ENCODE peak calls at places on chromosome 7, in four cellular contexts. Z is HCT116, O is IMR-90, C is fibroblast of lung. L is an unnamed sample.

GRCh38 chr7:7911756-7912155 is 56.8 kb upstream of the GLCCI1 start:
- DNase-seq in Z (no peak), O (no peak), C (no peak), L (no peak)

GRCh38 chr7:55180821-55181542 is 162.2 kb downstream of the EGFR start:
- DNase-seq in Z (no peak), O (no peak), C (no peak), L (no peak)

GRCh38 chr7:23234569-23235296 is 11.8 kb upstream of the GPNMB start:
- DNase-seq in Z (no peak), O (no peak), C (no peak), L (no peak)

GRCh38 chr7:31850601-31851000 is 163.6 kb downstream of the PPP1R17 start:
- DNase-seq in Z (no peak), O (peak), C (no peak), L (no peak)

GRCh38 chr7:9776900-9777299 is 1196.8 kb upstream of the PHF14 start:
- DNase-seq in Z (no peak), O (no peak), C (no peak), L (no peak)

GRCh38 chr7:94378396-94378795 is 16.3 kb upstream of the COL1A2 start:
- DNase-seq in Z (no peak), O (no peak), C (no peak), L (no peak)

GRCh38 chr7:125551008-125551407 is 621.4 kb upstream of the POT1 start:
- DNase-seq in Z (no peak), O (no peak), C (no peak), L (no peak)

GRCh38 chr7:107173191-107173590 is 4.4 kb downstream of the HBP1 start:
- DNase-seq in Z (no peak), O (no peak), C (no peak), L (no peak)

GRCh38 chr7:34734786-34735185 is 76.8 kb downstream of the NPSR1 start:
- DNase-seq in Z (no peak), O (no peak), C (no peak), L (no peak)

GRCh38 chr7:75042831-75043703 is 30.5 kb downstream of the RCC1L start:
- DNase-seq in Z (no peak), O (no peak), C (no peak), L (no peak)

GRCh38 chr7:102277901-102278300 is 8.8 kb upstream of the SH2B2 start:
- DNase-seq in Z (no peak), O (no peak), C (no peak), L (no peak)

GRCh38 chr7:96388620-96389383 is 66.9 kb upstream of the SLC25A13 start:
- DNase-seq in Z (no peak), O (peak), C (peak), L (peak)

GRCh38 chr7:77895905-77896304 is 97.3 kb downstream of the PHTF2 start:
- DNase-seq in Z (no peak), O (no peak), C (no peak), L (no peak)

GRCh38 chr7:51428226-51428887 is 111.7 kb upstream of the COBL start:
- DNase-seq in Z (peak), O (no peak), C (no peak), L (no peak)

GRCh38 chr7:12229046-12229445 is 18.0 kb downstream of the TMEM106B start:
- DNase-seq in Z (no peak), O (peak), C (peak), L (peak)

GRCh38 chr7:139658919-139659675 is 118.7 kb downstream of the HIPK2 start:
- DNase-seq in Z (no peak), O (no peak), C (no peak), L (no peak)

GRCh38 chr7:106177738-106178592 is 65.9 kb upstream of the SYPL1 start:
- DNase-seq in Z (no peak), O (no peak), C (no peak), L (no peak)

GRCh38 chr7:75915416-75916156 is 631 bp downstream of the POR start:
- DNase-seq in Z (no peak), O (peak), C (peak), L (no peak)

GRCh38 chr7:134548877-134549276 is at the start of gene AKR1B15:
- DNase-seq in Z (no peak), O (peak), C (no peak), L (no peak)

GRCh38 chr7:151954866-151955820 is 1.1 kb upstream of the GALNTL5 start:
- DNase-seq in Z (no peak), O (no peak), C (no peak), L (no peak)

DNA sequence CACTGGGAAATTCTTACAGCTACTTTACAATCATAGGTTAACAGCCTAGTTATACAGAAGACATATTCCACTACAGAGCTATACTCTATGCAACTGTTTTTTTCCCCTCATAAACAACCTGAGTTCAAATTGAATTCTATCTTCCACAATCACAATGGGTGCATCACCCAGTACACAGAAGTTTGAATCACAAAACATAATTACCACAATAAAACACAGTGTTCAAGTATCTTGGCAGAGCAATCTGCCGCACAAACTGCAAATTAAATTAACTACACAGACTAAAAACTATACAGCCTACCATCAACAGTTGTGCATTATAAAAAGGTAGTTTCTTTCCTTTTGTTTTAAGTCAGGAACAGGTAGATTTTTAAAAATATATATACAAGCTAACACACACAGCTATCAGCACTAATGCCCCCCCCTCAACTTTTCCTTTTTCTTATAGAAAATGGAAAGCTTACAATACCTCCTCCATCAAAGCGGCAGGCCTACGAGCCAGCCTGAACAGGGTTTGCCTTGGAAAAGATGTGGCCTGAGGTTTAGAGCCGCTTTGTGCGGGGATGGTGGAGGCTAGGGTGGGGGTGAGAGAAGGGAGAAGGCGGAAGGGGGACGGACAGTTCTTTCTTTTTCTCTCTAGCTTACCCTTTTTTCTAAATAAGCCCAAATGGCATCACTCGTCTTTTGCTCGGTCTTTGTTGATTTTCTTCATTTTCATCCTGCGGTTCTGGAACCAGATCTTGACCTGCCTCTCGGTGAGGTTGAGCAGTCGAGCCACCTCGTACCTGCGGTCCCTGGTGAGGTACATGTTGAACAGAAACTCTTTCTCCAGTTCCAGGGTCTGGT is 2.2 kb downstream of the HOXA9 start:
- DNase-seq in Z (no peak), O (no peak), C (no peak), L (no peak)
- H3K4me3 ChIP-seq in Z (peak), O (no peak), C (no peak), L (peak)

GRCh38 chr7:30842542-30843451 is 68.9 kb upstream of the AQP1 start:
- DNase-seq in Z (no peak), O (no peak), C (no peak), L (no peak)

GRCh38 chr7:30845426-30846135 is 66.1 kb upstream of the AQP1 start:
- DNase-seq in Z (no peak), O (peak), C (peak), L (peak)

GRCh38 chr7:30844916-30845315 is 66.7 kb upstream of the AQP1 start:
- DNase-seq in Z (no peak), O (no peak), C (no peak), L (no peak)

GRCh38 chr7:30844483-30844874 is 67.2 kb upstream of the AQP1 start:
- DNase-seq in Z (no peak), O (no peak), C (no peak), L (no peak)

DNA sequence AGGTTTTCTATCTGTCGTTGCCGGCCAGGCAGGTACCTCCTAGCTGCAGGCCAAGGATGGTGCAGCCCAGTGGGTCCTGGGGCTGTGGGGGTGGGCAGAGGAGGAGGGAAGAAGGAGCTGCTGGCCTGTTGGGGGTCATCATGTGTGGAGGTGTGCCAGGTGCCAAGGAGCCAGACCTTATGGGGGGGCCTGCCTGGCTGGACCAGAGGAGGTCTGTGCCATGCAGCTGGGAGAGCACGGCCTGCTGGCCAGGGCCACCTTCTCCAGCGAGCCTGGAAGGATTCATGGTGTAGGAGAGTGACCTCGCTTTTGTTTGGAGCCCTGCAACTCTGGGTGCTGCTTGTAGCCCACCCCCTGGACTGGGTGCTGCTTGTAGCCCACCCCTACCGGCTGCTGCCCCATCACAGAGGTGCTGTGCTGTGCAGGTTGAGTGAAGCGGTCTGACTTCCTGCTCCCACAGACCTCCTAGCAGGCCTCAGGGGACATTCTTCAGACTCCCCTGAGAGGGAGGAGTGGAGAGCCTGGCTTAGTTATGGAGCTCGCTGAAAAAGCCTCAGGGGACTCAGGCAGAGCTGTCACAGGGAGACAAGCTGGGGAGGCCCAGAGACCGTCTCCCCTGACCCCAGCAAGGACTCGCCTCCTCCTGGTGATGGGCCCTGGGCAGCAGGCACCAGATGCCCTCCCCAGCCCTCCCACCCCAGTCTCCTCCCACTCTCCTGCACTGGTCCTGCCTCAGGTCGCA is 67.7 kb upstream of the AQP1 start:
- DNase-seq in Z (no peak), O (no peak), C (no peak), L (no peak)
- TF ChIP-seq CTCF in Z (no peak), O (no peak), C (no peak), L (no peak)

GRCh38 chr7:99141334-99141733 is 2.6 kb downstream of the SMURF1 start:
- DNase-seq in Z (no peak), O (no peak), C (no peak), L (no peak)
- H3K4me3 ChIP-seq in Z (no peak), O (peak), C (peak), L (peak)

GRCh38 chr7:90119178-90119971 is 34.9 kb upstream of the STEAP1 start:
- DNase-seq in Z (no peak), O (peak), C (peak), L (peak)
- TF ChIP-seq CTCF in Z (no peak), O (no peak), C (no peak), L (no peak)

DNA sequence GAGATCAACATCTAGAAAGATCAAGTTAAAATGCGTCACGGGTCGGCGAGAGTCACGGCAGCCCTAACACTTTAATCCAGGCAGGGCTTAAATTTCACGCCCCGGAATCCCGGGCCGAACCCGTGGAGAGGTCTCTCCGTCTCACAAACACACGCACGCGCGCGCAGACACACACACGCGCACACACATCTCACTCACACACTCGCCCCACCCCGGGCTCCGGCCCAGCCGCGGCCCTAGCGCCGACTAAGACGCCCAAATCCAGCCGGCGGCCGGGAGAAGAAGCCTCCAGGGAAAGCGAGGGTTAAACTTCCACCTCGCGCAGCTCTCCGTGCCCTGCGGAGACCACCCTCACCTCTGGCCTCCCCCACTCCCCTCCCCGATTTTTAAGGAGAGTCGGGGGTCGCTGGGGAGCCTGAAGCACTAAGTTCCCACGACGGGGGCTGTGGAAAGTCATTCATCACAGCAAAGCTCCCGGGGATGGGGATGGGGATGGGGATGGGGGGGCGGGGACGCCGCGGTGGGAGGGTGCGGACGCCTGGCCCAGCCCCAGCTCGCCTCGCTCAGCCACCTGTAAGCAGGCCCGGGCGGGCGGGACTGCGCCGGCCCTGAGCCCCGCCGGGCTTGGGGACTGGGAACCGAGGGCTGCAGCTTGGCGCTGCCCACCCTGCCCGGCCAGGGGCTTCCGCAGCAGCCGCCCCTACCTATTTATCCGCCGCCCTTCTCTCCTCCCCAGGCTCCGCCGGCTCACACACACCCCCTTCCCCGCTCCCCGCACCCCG is 1.6 kb downstream of the PDGFA start:
- DNase-seq in Z (no peak), O (peak), C (peak), L (peak)
- H3K4me3 ChIP-seq in Z (peak), O (peak), C (peak), L (peak)

GRCh38 chr7:81503321-81503720 is 266.5 kb downstream of the HGF start:
- DNase-seq in Z (no peak), O (no peak), C (no peak), L (no peak)

GRCh38 chr7:81500631-81501030 is 269.2 kb downstream of the HGF start:
- DNase-seq in Z (no peak), O (no peak), C (no peak), L (no peak)

GRCh38 chr7:81499262-81500116 is 270.4 kb downstream of the HGF start:
- DNase-seq in Z (peak), O (peak), C (peak), L (peak)

GRCh38 chr7:81503771-81504170 is 266.1 kb downstream of the HGF start:
- DNase-seq in Z (no peak), O (no peak), C (no peak), L (no peak)

GRCh38 chr7:81501220-81501619 is 268.6 kb downstream of the HGF start:
- DNase-seq in Z (peak), O (peak), C (peak), L (peak)
- TF ChIP-seq CTCF in Z (peak), O (peak), C (peak), L (peak)

GRCh38 chr7:24339575-24339974 is 55.6 kb downstream of the NPY start:
- DNase-seq in Z (no peak), O (no peak), C (no peak), L (no peak)

GRCh38 chr7:24334627-24335026 is 50.6 kb downstream of the NPY start:
- DNase-seq in Z (no peak), O (no peak), C (no peak), L (no peak)

GRCh38 chr7:24334012-24334411 is 50.0 kb downstream of the NPY start:
- DNase-seq in Z (no peak), O (no peak), C (no peak), L (no peak)

GRCh38 chr7:24336461-24336860 is 52.5 kb downstream of the NPY start:
- DNase-seq in Z (peak), O (no peak), C (no peak), L (no peak)

GRCh38 chr7:24337180-24337579 is 53.2 kb downstream of the NPY start:
- DNase-seq in Z (no peak), O (no peak), C (no peak), L (no peak)
- H3K4me3 ChIP-seq in Z (no peak), O (no peak), C (no peak), L (no peak)

L was measured in astrocyte of the spinal cord.